ENCODE peak calls at places on chromosome 20, in five cellular contexts. Z, O, M, E and P are unnamed samples. For H3K36me3, the result is how much of the 10 kb centered on the place peaks cover.

GRCh38 chr20:63754008-63754407 is 14.4 kb downstream of the SLC2A4RG start:
- DNase-seq in Z (no peak), O (no peak), M (no peak), E (no peak), P (no peak)

GRCh38 chr20:23112595-23112994 is 26.5 kb upstream of the CD93 start:
- DNase-seq in Z (no peak), O (no peak), M (no peak), E (no peak), P (no peak)

GRCh38 chr20:25037288-25038102 is 20.4 kb downstream of the ACSS1 start:
- DNase-seq in Z (no peak), O (no peak), M (peak), E (no peak), P (no peak)

GRCh38 chr20:19922716-19923115 is 94.4 kb upstream of the NAA20 start:
- DNase-seq in Z (no peak), O (no peak), M (no peak), E (no peak), P (no peak)

GRCh38 chr20:2381303-2381702 is 602 bp downstream of the TGM6 start:
- DNase-seq in Z (no peak), O (no peak), M (no peak), E (no peak), P (no peak)

GRCh38 chr20:10919549-10920140 is 245.8 kb upstream of the JAG1 start:
- DNase-seq in Z (no peak), O (no peak), M (no peak), E (no peak), P (no peak)

GRCh38 chr20:24781061-24781980 is 167.7 kb upstream of the CST7 start:
- DNase-seq in Z (no peak), O (peak), M (peak), E (peak), P (peak)

GRCh38 chr20:62856931-62857619 is 4.5 kb downstream of the TCFL5 start:
- DNase-seq in Z (no peak), O (no peak), M (no peak), E (no peak), P (no peak)

GRCh38 chr20:56222201-56222600 is 26.3 kb upstream of the MC3R start:
- DNase-seq in Z (no peak), O (no peak), M (no peak), E (no peak), P (no peak)

GRCh38 chr20:63169731-63170130 is 46.2 kb downstream of the YTHDF1 start:
- DNase-seq in Z (no peak), O (no peak), M (no peak), E (no peak), P (no peak)

GRCh38 chr20:32841174-32841573 is 17.5 kb upstream of the EFCAB8 start:
- DNase-seq in Z (no peak), O (no peak), M (no peak), E (no peak), P (no peak)

GRCh38 chr20:32834972-32835371 is 15.2 kb downstream of the MAPRE1 start:
- DNase-seq in Z (no peak), O (no peak), M (no peak), E (no peak), P (no peak)

GRCh38 chr20:32839982-32840285 is 18.8 kb upstream of the EFCAB8 start:
- DNase-seq in Z (no peak), O (no peak), M (no peak), E (no peak), P (peak)

GRCh38 chr20:32839227-32839981 is 19.3 kb upstream of the EFCAB8 start:
- DNase-seq in Z (no peak), O (no peak), M (no peak), E (no peak), P (no peak)

GRCh38 chr20:32837157-32837556 is 17.4 kb downstream of the MAPRE1 start:
- DNase-seq in Z (no peak), O (no peak), M (no peak), E (no peak), P (no peak)
- H3K36me3 ChIP-seq in Z (half or more), O (half or more), M (half or more), E (under half), P (half or more)

DNA sequence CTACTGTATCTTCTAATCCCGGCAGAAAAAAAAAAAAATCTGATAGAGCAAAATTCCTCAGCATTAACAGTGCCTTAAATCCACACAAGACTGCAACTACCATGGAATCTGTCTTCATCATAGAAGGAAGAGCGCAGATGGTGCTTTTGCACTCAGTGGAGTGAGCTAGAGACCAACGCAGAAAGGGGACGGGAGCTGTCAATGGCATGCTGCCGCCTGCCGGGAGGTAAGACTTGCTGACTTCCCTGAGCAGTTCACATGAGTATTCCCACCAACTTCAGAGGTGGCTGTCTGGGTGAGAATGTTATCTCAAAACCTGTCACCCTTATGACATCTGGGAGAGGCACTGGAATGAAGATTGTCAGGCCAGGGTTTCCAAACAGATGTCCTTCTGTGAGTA is 35.6 kb downstream of the DZANK1 start:
- DNase-seq in Z (no peak), O (no peak), M (no peak), E (no peak), P (no peak)
- TF ChIP-seq CTCF in Z (no peak), O (peak), M (no peak), E (no peak), P (no peak)

GRCh38 chr20:49278817-49279676 is 1.2 kb upstream of the ZNFX1 start:
- DNase-seq in Z (peak), O (peak), M (peak), E (peak), P (no peak)

GRCh38 chr20:49279677-49280462 is 2.0 kb upstream of the ZNFX1 start:
- DNase-seq in Z (no peak), O (no peak), M (no peak), E (no peak), P (no peak)

GRCh38 chr20:49276895-49277785 is 717 bp downstream of the ZNFX1 start:
- DNase-seq in Z (peak), O (peak), M (peak), E (peak), P (no peak)

GRCh38 chr20:49277786-49278035 is 146 bp downstream of the ZNFX1 start:
- DNase-seq in Z (no peak), O (no peak), M (no peak), E (no peak), P (no peak)

GRCh38 chr20:49278036-49278816 is at the start of gene ZNFX1:
- DNase-seq in Z (peak), O (peak), M (peak), E (peak), P (peak)
- H3K36me3 ChIP-seq in Z (half or more), O (half or more), M (half or more), E (under half), P (half or more)

GRCh38 chr20:45456632-45457031 is 12.9 kb upstream of the WFDC2 start:
- DNase-seq in Z (no peak), O (no peak), M (no peak), E (peak), P (no peak)
- TF ChIP-seq CTCF in Z (peak), O (peak), M (no peak), E (peak), P (peak)

GRCh38 chr20:51595744-51596143 is 53.2 kb upstream of the NFATC2 start:
- DNase-seq in Z (no peak), O (no peak), M (no peak), E (no peak), P (no peak)
- H3K36me3 ChIP-seq in Z (under half), O (under half), M (under half), E (under half), P (under half)

DNA sequence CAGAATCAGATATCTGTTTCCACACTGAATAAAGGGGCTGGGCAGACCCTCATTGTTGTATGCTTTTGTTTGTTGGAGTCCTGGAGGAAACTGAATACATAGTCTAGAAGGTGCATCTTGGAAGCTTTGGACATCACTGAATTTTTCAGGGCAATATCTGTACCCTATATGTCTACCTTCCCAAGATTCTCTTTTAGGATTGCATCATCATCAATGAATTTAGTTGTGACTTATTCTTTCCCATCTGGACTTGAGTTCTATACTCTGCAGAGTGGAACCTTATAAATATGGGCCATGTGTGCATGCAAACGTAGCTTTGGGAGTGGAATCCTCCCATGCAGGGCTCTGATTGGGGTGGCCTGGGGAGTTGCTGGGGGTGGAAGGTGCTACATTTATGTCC is 60.7 kb upstream of the PROKR2 start:
- DNase-seq in Z (no peak), O (no peak), M (no peak), E (no peak), P (no peak)
- TF ChIP-seq CTCF in Z (no peak), O (no peak), M (no peak), E (no peak), P (no peak)

GRCh38 chr20:36768768-36769430 is 4.7 kb downstream of the DSN1 start:
- DNase-seq in Z (no peak), O (no peak), M (no peak), E (no peak), P (no peak)
- H3K36me3 ChIP-seq in Z (under half), O (under half), M (under half), E (under half), P (under half)

GRCh38 chr20:50283370-50283769 is 92.7 kb downstream of the CEBPB start:
- DNase-seq in Z (no peak), O (no peak), M (peak), E (no peak), P (no peak)

GRCh38 chr20:50279988-50280850 is 89.6 kb downstream of the CEBPB start:
- DNase-seq in Z (no peak), O (no peak), M (no peak), E (no peak), P (no peak)

GRCh38 chr20:50282592-50283241 is 92.1 kb downstream of the CEBPB start:
- DNase-seq in Z (no peak), O (no peak), M (peak), E (no peak), P (no peak)

GRCh38 chr20:50280851-50281655 is 90.4 kb downstream of the CEBPB start:
- DNase-seq in Z (no peak), O (no peak), M (no peak), E (no peak), P (no peak)

GRCh38 chr20:50281831-50282591 is 91.4 kb downstream of the CEBPB start:
- DNase-seq in Z (no peak), O (peak), M (peak), E (peak), P (no peak)
- TF ChIP-seq CTCF in Z (no peak), O (peak), M (no peak), E (peak), P (peak)

GRCh38 chr20:37381621-37382538 is 35.9 kb downstream of the SRC start:
- DNase-seq in Z (no peak), O (no peak), M (peak), E (no peak), P (no peak)

GRCh38 chr20:37378785-37379598 is 33.1 kb downstream of the SRC start:
- DNase-seq in Z (no peak), O (peak), M (peak), E (no peak), P (peak)

GRCh38 chr20:37382539-37383120 is 36.7 kb downstream of the SRC start:
- DNase-seq in Z (no peak), O (no peak), M (no peak), E (no peak), P (no peak)

GRCh38 chr20:37379967-37380828 is 34.3 kb downstream of the SRC start:
- DNase-seq in Z (no peak), O (no peak), M (no peak), E (no peak), P (peak)

DNA sequence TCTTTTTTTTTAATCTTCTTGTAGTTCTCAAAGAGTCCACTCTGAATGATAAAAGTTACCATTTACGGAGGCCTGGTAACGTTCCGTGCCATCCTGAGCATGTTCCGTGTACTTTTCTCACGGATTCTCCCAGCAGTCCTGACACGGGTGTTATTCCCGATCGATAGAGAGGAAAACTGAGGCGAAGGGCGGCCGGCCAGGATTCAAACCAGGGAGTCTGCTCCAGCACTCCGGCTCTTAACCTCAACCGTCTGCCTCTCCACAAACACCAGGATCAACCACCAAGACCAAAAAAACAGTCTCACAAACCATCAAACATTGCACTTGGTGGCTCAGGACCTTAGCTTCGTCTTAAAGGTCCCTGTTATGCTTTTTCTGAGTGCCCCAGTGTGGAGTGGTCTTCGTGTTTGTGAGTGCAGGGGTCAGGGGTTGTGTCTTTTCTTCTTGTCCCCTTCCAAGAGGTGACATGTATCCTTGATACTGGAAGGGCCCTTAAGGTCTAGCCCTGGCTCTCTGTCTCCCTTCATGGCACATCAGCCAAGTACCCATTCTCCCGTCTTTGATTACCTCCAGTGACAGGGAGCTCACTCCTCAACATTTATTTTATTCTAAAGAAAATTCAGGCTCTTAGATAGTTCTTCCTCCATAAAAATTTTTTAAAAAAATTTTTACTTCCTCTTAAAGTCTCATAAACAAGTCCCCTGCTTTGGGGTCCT is 35.1 kb downstream of the SRC start:
- DNase-seq in Z (no peak), O (no peak), M (no peak), E (no peak), P (no peak)
- H3K36me3 ChIP-seq in Z (under half), O (under half), M (under half), E (under half), P (under half)